ENCODE peak calls at places on chromosomes 3 and 15, in five cellular contexts. I, Q, D, B and V are unnamed samples.

GRCh38 chr3:134651347-134652041 is 672 bp upstream of the KY start:
- DNase-seq in Q (no peak), D (no peak), B (no peak), I (no peak), V (no peak)

GRCh38 chr15:68776477-68777270 is 44.0 kb downstream of the ANP32A start:
- DNase-seq in I (no peak), B (no peak), D (no peak), Q (no peak), V (no peak)

GRCh38 chr3:105762749-105763673 is 105.8 kb downstream of the CBLB start:
- DNase-seq in I (no peak), Q (no peak), D (no peak), B (no peak), V (no peak)

GRCh38 chr3:127105587-127105986 is 87.3 kb upstream of the PRR23E start:
- DNase-seq in D (no peak), Q (no peak), B (no peak), I (no peak), V (no peak)

GRCh38 chr15:37031198-37031597 is 69.2 kb downstream of the MEIS2 start:
- DNase-seq in I (no peak), D (no peak), Q (no peak), B (no peak), V (no peak)

GRCh38 chr3:140432176-140432753 is 245.6 kb upstream of the TRIM42 start:
- DNase-seq in B (no peak), Q (peak), D (peak), I (no peak), V (peak)

GRCh38 chr3:66860771-66861170 is 137.3 kb upstream of the KBTBD8 start:
- DNase-seq in I (no peak), B (no peak), D (no peak), Q (no peak), V (no peak)

GRCh38 chr3:33075996-33076395 is 20.9 kb downstream of the GLB1 start:
- DNase-seq in B (no peak), I (no peak), D (no peak), Q (no peak), V (no peak)

GRCh38 chr15:44034933-44035624 is 160.0 kb downstream of the FRMD5 start:
- DNase-seq in Q (peak), B (no peak), I (no peak), D (no peak), V (no peak)